ENCODE peak calls at places on chromosome 13, in five cellular contexts. One of them, this sample, is unnamed.

GRCh38 chr13:48942131-48942530 is 33.6 kb upstream of the FNDC3A start:
- DNase-seq in IMR-90: peak
- DNase-seq in cardiac fibroblast: peak
- DNase-seq in Caco-2: no peak
- DNase-seq in left ventricle myocardium inferior: no peak
- DNase-seq in this sample: peak

GRCh38 chr13:21124853-21125252 is 51.5 kb downstream of the SKA3 start:
- DNase-seq in IMR-90: peak
- DNase-seq in cardiac fibroblast: peak
- DNase-seq in Caco-2: no peak
- DNase-seq in left ventricle myocardium inferior: no peak
- DNase-seq in this sample: peak

GRCh38 chr13:30978981-30979956 is 46.8 kb downstream of the TEX26 start:
- DNase-seq in IMR-90: no peak
- DNase-seq in cardiac fibroblast: peak
- DNase-seq in Caco-2: no peak
- DNase-seq in left ventricle myocardium inferior: no peak
- DNase-seq in this sample: peak

GRCh38 chr13:111047326-111047725 is 67.8 kb upstream of the ARHGEF7 start:
- DNase-seq in IMR-90: no peak
- DNase-seq in cardiac fibroblast: no peak
- DNase-seq in Caco-2: no peak
- DNase-seq in left ventricle myocardium inferior: no peak
- DNase-seq in this sample: no peak

GRCh38 chr13:100581030-100581429 is 7.6 kb downstream of the GGACT start:
- DNase-seq in IMR-90: no peak
- DNase-seq in cardiac fibroblast: no peak
- DNase-seq in Caco-2: no peak
- DNase-seq in left ventricle myocardium inferior: no peak
- DNase-seq in this sample: no peak

GRCh38 chr13:111210488-111210887 is 95.4 kb downstream of the ARHGEF7 start:
- DNase-seq in IMR-90: peak
- DNase-seq in cardiac fibroblast: peak
- DNase-seq in Caco-2: no peak
- DNase-seq in left ventricle myocardium inferior: peak
- DNase-seq in this sample: peak

GRCh38 chr13:83153833-83154232 is 728.4 kb downstream of the SLITRK1 start:
- DNase-seq in IMR-90: no peak
- DNase-seq in cardiac fibroblast: no peak
- DNase-seq in Caco-2: no peak
- DNase-seq in left ventricle myocardium inferior: no peak
- DNase-seq in this sample: peak

GRCh38 chr13:42355118-42355840 is 83.3 kb downstream of the AKAP11 start:
- DNase-seq in IMR-90: no peak
- DNase-seq in cardiac fibroblast: no peak
- DNase-seq in Caco-2: no peak
- DNase-seq in left ventricle myocardium inferior: no peak
- DNase-seq in this sample: no peak

GRCh38 chr13:51523082-51523518 is 61.2 kb upstream of the WDFY2 start:
- DNase-seq in IMR-90: peak
- DNase-seq in cardiac fibroblast: peak
- DNase-seq in Caco-2: no peak
- DNase-seq in left ventricle myocardium inferior: no peak
- DNase-seq in this sample: peak

GRCh38 chr13:112893570-112894422 is 75.2 kb upstream of the MCF2L start:
- DNase-seq in IMR-90: peak
- DNase-seq in cardiac fibroblast: peak
- DNase-seq in Caco-2: peak
- DNase-seq in left ventricle myocardium inferior: no peak
- DNase-seq in this sample: peak

GRCh38 chr13:100234524-100235136 is 145.7 kb downstream of the PCCA start:
- DNase-seq in IMR-90: peak
- DNase-seq in cardiac fibroblast: peak
- DNase-seq in Caco-2: no peak
- DNase-seq in left ventricle myocardium inferior: no peak
- DNase-seq in this sample: peak

GRCh38 chr13:75405976-75406703 is 75.8 kb downstream of the TBC1D4 start:
- DNase-seq in IMR-90: no peak
- DNase-seq in cardiac fibroblast: peak
- DNase-seq in Caco-2: no peak
- DNase-seq in left ventricle myocardium inferior: no peak
- DNase-seq in this sample: peak

GRCh38 chr13:79936368-79937136 is 404.4 kb downstream of the SPRY2 start:
- DNase-seq in IMR-90: peak
- DNase-seq in cardiac fibroblast: peak
- DNase-seq in Caco-2: no peak
- DNase-seq in left ventricle myocardium inferior: no peak
- DNase-seq in this sample: peak

GRCh38 chr13:60707878-60708277 is 310.9 kb downstream of the TDRD3 start:
- DNase-seq in IMR-90: no peak
- DNase-seq in cardiac fibroblast: peak
- DNase-seq in Caco-2: no peak
- DNase-seq in left ventricle myocardium inferior: no peak
- DNase-seq in this sample: no peak

GRCh38 chr13:109569938-109570711 is 216.3 kb downstream of the IRS2 start:
- DNase-seq in IMR-90: no peak
- DNase-seq in cardiac fibroblast: no peak
- DNase-seq in Caco-2: no peak
- DNase-seq in left ventricle myocardium inferior: no peak
- DNase-seq in this sample: no peak

GRCh38 chr13:25930655-25931054 is 121.2 kb downstream of the SHISA2 start:
- DNase-seq in IMR-90: no peak
- DNase-seq in cardiac fibroblast: no peak
- DNase-seq in Caco-2: no peak
- DNase-seq in left ventricle myocardium inferior: no peak
- DNase-seq in this sample: no peak

GRCh38 chr13:52026246-52026626 is 1.7 kb downstream of the UTP14C start:
- DNase-seq in IMR-90: no peak
- DNase-seq in cardiac fibroblast: no peak
- DNase-seq in Caco-2: no peak
- DNase-seq in left ventricle myocardium inferior: no peak
- DNase-seq in this sample: no peak

GRCh38 chr13:27450921-27451461 is 627 bp upstream of the MTIF3 start:
- DNase-seq in IMR-90: peak
- DNase-seq in cardiac fibroblast: peak
- DNase-seq in Caco-2: peak
- DNase-seq in left ventricle myocardium inferior: peak
- DNase-seq in this sample: peak

GRCh38 chr13:52978989-52979388 is 49.6 kb upstream of the OLFM4 start:
- DNase-seq in IMR-90: no peak
- DNase-seq in cardiac fibroblast: no peak
- DNase-seq in Caco-2: no peak
- DNase-seq in left ventricle myocardium inferior: no peak
- DNase-seq in this sample: no peak

GRCh38 chr13:112807653-112808376 is 118.0 kb downstream of the ATP11A start:
- DNase-seq in IMR-90: no peak
- DNase-seq in cardiac fibroblast: no peak
- DNase-seq in Caco-2: no peak
- DNase-seq in left ventricle myocardium inferior: no peak
- DNase-seq in this sample: no peak

GRCh38 chr13:110265682-110266430 is 41.1 kb downstream of the COL4A1 start:
- DNase-seq in IMR-90: no peak
- DNase-seq in cardiac fibroblast: no peak
- DNase-seq in Caco-2: no peak
- DNase-seq in left ventricle myocardium inferior: peak
- DNase-seq in this sample: no peak

GRCh38 chr13:111792956-111793355 is 274.0 kb upstream of the SOX1 start:
- DNase-seq in IMR-90: no peak
- DNase-seq in cardiac fibroblast: no peak
- DNase-seq in Caco-2: no peak
- DNase-seq in left ventricle myocardium inferior: no peak
- DNase-seq in this sample: no peak

GRCh38 chr13:100710176-100710575 is 35.6 kb upstream of the TMTC4 start:
- DNase-seq in IMR-90: no peak
- DNase-seq in cardiac fibroblast: no peak
- DNase-seq in Caco-2: no peak
- DNase-seq in left ventricle myocardium inferior: no peak
- DNase-seq in this sample: no peak

GRCh38 chr13:20924758-20925394 is 22.3 kb upstream of the XPO4 start:
- DNase-seq in IMR-90: peak
- DNase-seq in cardiac fibroblast: peak
- DNase-seq in Caco-2: peak
- DNase-seq in left ventricle myocardium inferior: peak
- DNase-seq in this sample: peak

GRCh38 chr13:107043016-107043957 is 475.4 kb upstream of the ARGLU1 start:
- DNase-seq in IMR-90: peak
- DNase-seq in cardiac fibroblast: no peak
- DNase-seq in Caco-2: no peak
- DNase-seq in left ventricle myocardium inferior: no peak
- DNase-seq in this sample: no peak
- TF ChIP-seq CTCF in IMR-90: no peak
- TF ChIP-seq CTCF in cardiac fibroblast: no peak
- TF ChIP-seq CTCF in Caco-2: no peak
- TF ChIP-seq CTCF in left ventricle myocardium inferior: no peak
- TF ChIP-seq CTCF in this sample: no peak

GRCh38 chr13:94711561-94712286 is 621 bp downstream of the SOX21 start:
- DNase-seq in IMR-90: no peak
- DNase-seq in cardiac fibroblast: peak
- DNase-seq in Caco-2: no peak
- DNase-seq in left ventricle myocardium inferior: no peak
- DNase-seq in this sample: peak
- H3K4me3 ChIP-seq in IMR-90: no peak
- H3K4me3 ChIP-seq in cardiac fibroblast: no peak
- H3K4me3 ChIP-seq in Caco-2: no peak
- H3K4me3 ChIP-seq in left ventricle myocardium inferior: peak
- H3K4me3 ChIP-seq in this sample: no peak

DNA sequence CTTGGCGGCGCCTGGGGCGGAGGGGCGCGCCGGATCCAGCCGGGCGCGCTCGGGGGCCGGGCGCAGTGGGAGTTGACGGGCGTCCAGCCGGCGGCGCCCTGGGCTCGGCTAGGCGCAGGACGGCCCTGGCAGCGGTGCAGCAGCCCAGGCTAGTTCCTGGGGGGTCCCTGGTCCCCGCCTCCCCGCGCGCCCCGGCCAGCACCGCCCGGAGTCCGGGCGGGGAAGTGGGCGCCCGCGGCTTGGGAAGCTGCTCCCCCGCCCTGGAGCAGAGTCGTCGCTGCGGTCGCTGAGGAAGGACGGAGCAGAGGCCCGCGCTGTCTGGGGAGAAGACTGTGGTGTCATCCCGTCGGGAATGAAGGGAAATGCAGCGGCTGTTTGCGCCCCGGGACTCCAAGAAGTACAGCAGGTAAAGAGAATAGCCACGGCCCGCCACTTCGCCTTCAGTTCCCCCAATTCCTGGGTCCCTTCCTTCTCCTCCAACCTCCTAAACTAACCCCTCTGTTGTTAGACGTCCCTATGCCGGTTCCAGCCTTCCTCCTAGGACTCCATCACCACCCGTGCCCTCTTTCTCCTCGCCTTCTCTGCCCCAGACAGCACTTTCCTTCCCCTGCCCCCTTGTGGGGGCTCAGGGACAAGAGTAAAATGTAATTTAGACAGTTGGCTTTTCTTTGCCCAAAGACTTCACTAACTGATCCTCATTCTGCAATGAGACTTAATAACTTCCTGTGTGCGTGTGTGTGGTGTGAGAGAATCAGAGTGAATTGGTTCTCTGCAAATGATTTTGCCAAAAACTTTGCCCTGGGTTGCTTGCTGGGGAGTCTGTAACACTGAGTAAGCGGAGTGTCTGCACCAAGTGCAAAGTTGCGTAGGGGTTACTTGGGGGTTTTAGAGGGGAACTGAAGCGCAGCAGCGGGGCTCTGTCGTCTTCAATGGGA is 20.3 kb upstream of the SGCG start:
- DNase-seq in IMR-90: no peak
- DNase-seq in cardiac fibroblast: no peak
- DNase-seq in Caco-2: no peak
- DNase-seq in left ventricle myocardium inferior: no peak
- DNase-seq in this sample: no peak
- TF ChIP-seq CTCF in IMR-90: no peak
- TF ChIP-seq CTCF in cardiac fibroblast: no peak
- TF ChIP-seq CTCF in Caco-2: no peak
- TF ChIP-seq CTCF in left ventricle myocardium inferior: peak
- TF ChIP-seq CTCF in this sample: peak

DNA sequence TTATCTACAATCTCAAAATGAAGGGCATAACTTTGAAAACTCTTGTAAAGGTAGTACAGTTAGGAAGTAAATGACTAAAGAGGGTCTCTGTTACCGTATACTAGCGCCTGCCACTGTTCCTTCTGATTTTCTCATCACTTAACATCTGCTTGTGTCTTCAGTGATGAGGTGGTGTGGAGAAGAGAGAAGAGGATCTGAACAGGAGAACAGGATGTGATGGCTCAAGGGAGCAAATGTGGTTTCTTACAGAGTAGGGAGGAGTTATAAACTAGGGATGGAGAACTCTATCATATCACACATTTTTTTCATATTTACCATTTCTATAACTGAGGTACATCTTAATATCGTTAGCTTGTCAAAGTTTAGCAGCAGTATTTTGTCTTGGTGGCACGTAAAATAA is 1.1 kb downstream of the KCTD4 start:
- DNase-seq in IMR-90: no peak
- DNase-seq in cardiac fibroblast: peak
- DNase-seq in Caco-2: no peak
- DNase-seq in left ventricle myocardium inferior: no peak
- DNase-seq in this sample: no peak
- H3K4me3 ChIP-seq in IMR-90: no peak
- H3K4me3 ChIP-seq in cardiac fibroblast: no peak
- H3K4me3 ChIP-seq in Caco-2: no peak
- H3K4me3 ChIP-seq in left ventricle myocardium inferior: no peak
- H3K4me3 ChIP-seq in this sample: no peak

DNA sequence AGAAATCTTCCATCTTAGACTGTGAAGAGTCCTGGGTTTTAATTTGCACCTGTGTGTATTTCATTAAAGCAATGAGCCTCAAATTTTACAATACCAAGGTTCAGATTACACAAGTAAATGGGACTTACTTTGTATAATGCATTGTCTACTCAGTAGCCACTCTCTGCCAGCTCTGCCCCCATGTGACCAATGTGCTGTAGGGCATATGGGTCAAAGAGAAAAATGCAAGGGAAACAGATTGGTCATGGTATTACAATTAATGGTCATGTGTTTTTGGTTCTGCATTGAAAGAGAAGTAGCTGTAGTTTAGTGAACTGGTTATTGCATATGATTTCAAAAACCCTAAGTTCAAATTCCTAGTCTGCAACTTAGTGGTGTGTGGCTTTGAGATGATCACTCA is 545.5 kb downstream of the SUCLA2 start:
- DNase-seq in IMR-90: no peak
- DNase-seq in cardiac fibroblast: peak
- DNase-seq in Caco-2: no peak
- DNase-seq in left ventricle myocardium inferior: no peak
- DNase-seq in this sample: peak
- TF ChIP-seq CTCF in IMR-90: no peak
- TF ChIP-seq CTCF in cardiac fibroblast: peak
- TF ChIP-seq CTCF in Caco-2: no peak
- TF ChIP-seq CTCF in left ventricle myocardium inferior: no peak
- TF ChIP-seq CTCF in this sample: peak

DNA sequence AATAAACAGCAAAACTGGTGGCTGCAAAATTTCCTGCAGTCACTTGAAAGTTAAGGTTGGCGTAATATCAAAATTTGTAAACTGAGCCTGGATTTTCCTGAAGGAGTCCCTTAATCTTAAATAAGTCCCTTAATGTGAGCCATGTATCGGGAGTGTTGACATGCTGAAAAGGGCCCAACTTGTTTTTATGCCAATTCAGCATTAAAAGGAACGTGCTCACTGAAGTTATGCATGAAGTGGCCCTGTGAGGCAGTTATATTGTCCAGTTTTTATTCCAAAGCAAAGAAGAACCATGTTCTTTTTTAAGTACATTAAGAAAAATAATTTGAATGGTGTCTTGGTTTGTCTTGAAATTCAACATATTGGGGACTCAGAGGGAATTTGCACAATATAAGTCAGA is 1766.9 kb downstream of the SLITRK1 start:
- DNase-seq in IMR-90: no peak
- DNase-seq in cardiac fibroblast: no peak
- DNase-seq in Caco-2: no peak
- DNase-seq in left ventricle myocardium inferior: no peak
- DNase-seq in this sample: no peak
- H3K4me3 ChIP-seq in IMR-90: no peak
- H3K4me3 ChIP-seq in cardiac fibroblast: no peak
- H3K4me3 ChIP-seq in Caco-2: no peak
- H3K4me3 ChIP-seq in left ventricle myocardium inferior: no peak
- H3K4me3 ChIP-seq in this sample: no peak